ENCODE peak calls at places on chromosome 12, in five cellular contexts. C, W, D, N and G are unnamed samples.
A peak's percentile ranks its signal among the peaks of the same experiment; 100 is the strongest.

GRCh38 chr12:72281145-72281544 is 9.0 kb downstream of the TRHDE start:
- DNase-seq in D (no peak), W (no peak), N (no peak), C (no peak), G (peak; percentile 86)

GRCh38 chr12:83864064-83864463 is 1048.5 kb downstream of the SLC6A15 start:
- DNase-seq in N (no peak), W (no peak), C (no peak), D (no peak), G (no peak)

GRCh38 chr12:103373088-103373523 is 122.7 kb downstream of the C12orf42 start:
- DNase-seq in D (no peak), W (no peak), C (no peak), N (no peak), G (no peak)

GRCh38 chr12:68915055-68915454 is 17.9 kb downstream of the CPM start:
- DNase-seq in C (no peak), D (no peak), N (no peak), W (no peak), G (peak; percentile 87)

GRCh38 chr12:55997535-55997859 is 421 bp downstream of the SUOX start:
- DNase-seq in W (no peak), C (no peak), N (no peak), D (no peak), G (no peak)

GRCh38 chr12:96239711-96240234 is 45.6 kb downstream of the ELK3 start:
- DNase-seq in W (no peak), C (no peak), D (no peak), N (no peak), G (no peak)

GRCh38 chr12:16030729-16031128 is 119.6 kb downstream of the DERA start:
- DNase-seq in W (no peak), C (no peak), N (peak; percentile 52), D (no peak), G (peak; percentile 6)

GRCh38 chr12:107359382-107359781 is 266.0 kb upstream of the CRY1 start:
- DNase-seq in C (no peak), D (no peak), W (peak; percentile 45), N (no peak), G (peak; percentile 77)

GRCh38 chr12:115790526-115790925 is 487.0 kb downstream of the MED13L start:
- DNase-seq in W (no peak), C (no peak), N (no peak), D (no peak), G (no peak)

GRCh38 chr12:53558631-53559030 is 51.3 kb upstream of the NPFF start:
- DNase-seq in W (no peak), N (no peak), D (no peak), C (no peak), G (no peak)

GRCh38 chr12:71157601-71158233 is at the start of gene TSPAN8:
- DNase-seq in W (no peak), D (no peak), N (peak; percentile 64), C (no peak), G (no peak)

GRCh38 chr12:34398366-34398705 is 376.0 kb downstream of the ALG10 start:
- DNase-seq in W (no peak), D (peak; percentile 1), C (peak; percentile 1), N (no peak), G (no peak)

GRCh38 chr12:49483621-49484020 is 55.2 kb upstream of the KCNH3 start:
- DNase-seq in C (no peak), W (no peak), D (no peak), N (no peak), G (no peak)

GRCh38 chr12:75103822-75104221 is 105.8 kb downstream of the KCNC2 start:
- DNase-seq in D (no peak), C (no peak), W (no peak), N (no peak), G (no peak)

GRCh38 chr12:52225752-52226151 is 7.3 kb upstream of the KRT7 start:
- DNase-seq in D (no peak), C (no peak), W (no peak), N (no peak), G (no peak)

GRCh38 chr12:23857201-23857600 is 92.3 kb downstream of the SOX5 start:
- DNase-seq in C (no peak), D (no peak), W (no peak), N (no peak), G (no peak)

GRCh38 chr12:126874427-126875026 is 1392.4 kb upstream of the TMEM132C start:
- DNase-seq in C (peak; percentile 76), D (peak; percentile 89), W (peak; percentile 63), N (peak; percentile 15), G (no peak)

GRCh38 chr12:51898937-51899336 is 8.4 kb upstream of the ACVRL1 start:
- DNase-seq in W (no peak), N (no peak), C (no peak), D (no peak), G (peak; percentile 69)

GRCh38 chr12:65121049-65121955 is at the start of gene WIF1:
- DNase-seq in D (peak; percentile 86), C (no peak), N (no peak), W (peak; percentile 29), G (no peak)

GRCh38 chr12:131408036-131408365 is 302.9 kb upstream of the SFSWAP start:
- DNase-seq in D (no peak), C (no peak), N (no peak), W (no peak), G (no peak)

GRCh38 chr12:31488737-31489338 is 102.1 kb downstream of the DENND5B start:
- DNase-seq in C (no peak), D (no peak), W (no peak), N (no peak), G (no peak)

GRCh38 chr12:45065125-45065626 is 14.3 kb upstream of the DBX2 start:
- DNase-seq in W (no peak), C (no peak), D (no peak), N (no peak), G (no peak)

GRCh38 chr12:93979189-93979588 is 169.2 kb upstream of the PLXNC1 start:
- DNase-seq in D (no peak), N (no peak), C (no peak), W (peak; percentile 47), G (peak; percentile 38)

GRCh38 chr12:101793401-101793800 is 37.4 kb downstream of the GNPTAB start:
- DNase-seq in D (no peak), W (no peak), C (no peak), N (no peak), G (peak; percentile 76)

GRCh38 chr12:22255097-22255496 is 79.4 kb downstream of the ST8SIA1 start:
- DNase-seq in D (no peak), C (no peak), N (no peak), W (no peak), G (peak; percentile 21)

GRCh38 chr12:82968644-82969339 is 282.1 kb downstream of the TMTC2 start:
- DNase-seq in D (no peak), W (no peak), N (no peak), C (no peak), G (no peak)

GRCh38 chr12:71746983-71747611 is 7.6 kb upstream of the RAB21 start:
- DNase-seq in N (peak; percentile 66), W (peak; percentile 74), D (no peak), C (no peak), G (peak; percentile 73)

GRCh38 chr12:79373896-79374499 is 316.8 kb downstream of the PAWR start:
- DNase-seq in W (peak; percentile 62), C (peak; percentile 43), D (peak; percentile 73), N (peak; percentile 9), G (peak; percentile 23)

GRCh38 chr12:45216983-45217485 is 1.1 kb downstream of the ANO6 start:
- DNase-seq in W (no peak), C (no peak), N (no peak), D (no peak), G (no peak)

GRCh38 chr12:57765698-57766463 is 997 bp downstream of the CYP27B1 start:
- DNase-seq in D (no peak), C (no peak), N (no peak), W (no peak), G (no peak)

GRCh38 chr12:126483145-126484068 is 1418.2 kb downstream of the AACS start:
- DNase-seq in C (no peak), D (no peak), N (no peak), W (no peak), G (no peak)

GRCh38 chr12:84701041-84701440 is 211.6 kb downstream of the SLC6A15 start:
- DNase-seq in N (no peak), C (no peak), W (no peak), D (no peak), G (no peak)

GRCh38 chr12:38507839-38508238 is 191.3 kb downstream of the ALG10B start:
- DNase-seq in C (no peak), N (no peak), D (no peak), W (no peak), G (no peak)

GRCh38 chr12:132593938-132594358 is 16.4 kb downstream of the LRCOL1 start:
- DNase-seq in N (peak; percentile 96), C (peak; percentile 89), W (peak; percentile 98), D (peak; percentile 77), G (peak; percentile 84)

GRCh38 chr12:110619534-110619953 is 5.6 kb downstream of the TCTN1 start:
- DNase-seq in W (no peak), N (no peak), C (no peak), D (no peak), G (peak; percentile 29)

GRCh38 chr12:57454566-57455373 is at the start of gene INHBE:
- DNase-seq in C (peak; percentile 76), N (peak; percentile 92), D (peak; percentile 95), W (peak; percentile 82), G (peak; percentile 96)

GRCh38 chr12:122850695-122851350 is 15.6 kb downstream of the HIP1R start:
- DNase-seq in W (no peak), N (no peak), D (no peak), C (no peak), G (peak; percentile 71)

GRCh38 chr12:71441350-71441748 is 1.8 kb downstream of the LGR5 start:
- DNase-seq in C (no peak), W (no peak), D (no peak), N (no peak), G (no peak)

GRCh38 chr12:125132698-125133400 is 67.6 kb downstream of the AACS start:
- DNase-seq in N (no peak), D (no peak), W (no peak), C (no peak), G (peak; percentile 51)

DNA sequence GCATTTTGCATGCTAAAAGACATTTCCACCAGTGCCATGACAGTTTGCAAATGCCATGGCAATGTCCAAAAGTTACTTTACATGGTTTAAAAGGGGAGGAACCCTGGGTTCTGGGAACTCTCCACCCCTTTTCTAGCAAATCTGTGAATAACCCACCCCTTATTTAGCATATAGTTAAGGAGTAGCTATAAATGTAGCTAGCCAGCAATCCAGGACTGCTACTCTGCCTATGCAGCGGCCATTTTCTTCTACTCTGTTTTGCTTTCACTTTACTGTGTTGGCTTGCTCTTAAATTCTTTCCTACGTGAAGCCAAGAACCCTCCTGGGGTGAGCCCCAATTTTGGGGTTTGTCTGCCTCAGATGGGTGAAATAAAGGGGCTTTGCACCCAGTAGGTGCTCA is 141.0 kb downstream of the PTPN11 start:
- DNase-seq in N (no peak), W (no peak), D (no peak), C (no peak), G (peak; percentile 7)
- H3K4me2 ChIP-seq in N (peak overlapping the region; percentile 55), W (no peak overlapping the region), D (no peak overlapping the region), C (no peak overlapping the region), G (peak overlapping the region; percentile 91)

GRCh38 chr12:112116232-112117060 is 7.9 kb upstream of the NAA25 start:
- DNase-seq in N (peak; percentile 83), W (peak; percentile 69), C (peak; percentile 70), D (peak; percentile 76), G (peak; percentile 61)
- TF ChIP-seq RFX5 in N (no peak), W (no peak), C (no peak), D (no peak), G (no peak)

GRCh38 chr12:12518919-12519318 is 43.7 kb downstream of the DUSP16 start:
- DNase-seq in N (no peak), C (no peak), W (no peak), D (no peak), G (peak; percentile 57)
- TF ChIP-seq MAFK in N (no peak), C (no peak), W (no peak), D (no peak), G (no peak)

GRCh38 chr12:46998811-46999368 is 80.5 kb upstream of the PCED1B start:
- DNase-seq in C (no peak), N (no peak), D (no peak), W (peak; percentile 14), G (peak; percentile 82)
- H3K4me2 ChIP-seq in C (no peak overlapping the region), N (no peak overlapping the region), D (no peak overlapping the region), W (peak overlapping the region; percentile 1), G (peak overlapping the region; percentile 59)